ENCODE peak calls at places on chromosomes 6 and 20, in nine cellular contexts. G, R, U, I, B, T, V, A and C are unnamed samples.
A peak's percentile ranks its signal among the peaks of the same experiment; 100 is the strongest.

GRCh38 chr20:47810686-47811347 is 25.5 kb upstream of the SULF2 start:
- DNase-seq in G (no peak), R (no peak), U (no peak), I (no peak), B (no peak), T (no peak), V (no peak), A (no peak), C (no peak)

GRCh38 chr6:10655508-10656055 is 38.8 kb downstream of the C6orf52 start:
- DNase-seq in G (no peak), R (no peak), U (no peak), I (no peak), B (no peak), T (no peak), V (no peak), A (no peak), C (no peak)

GRCh38 chr20:61055642-61056041 is 196.4 kb upstream of the CDH4 start:
- DNase-seq in G (no peak), R (no peak), U (no peak), I (no peak), B (no peak), T (no peak), V (peak; percentile 20), A (no peak), C (no peak)

GRCh38 chr20:58851969-58852458 is 502 bp upstream of the GNAS start:
- DNase-seq in G (no peak), R (no peak), U (no peak), I (no peak), B (no peak), T (no peak), V (no peak), A (peak; percentile 10), C (no peak)

GRCh38 chr6:128114164-128114563 is 213.3 kb upstream of the THEMIS start:
- DNase-seq in G (no peak), R (no peak), U (no peak), I (no peak), B (no peak), T (no peak), V (no peak), A (no peak), C (no peak)

GRCh38 chr20:48139262-48140041 is 354.2 kb upstream of the SULF2 start:
- DNase-seq in G (no peak), R (no peak), U (no peak), I (no peak), B (no peak), T (no peak), V (no peak), A (no peak), C (no peak)

GRCh38 chr6:160586374-160586773 is 77.7 kb downstream of the LPA start:
- DNase-seq in G (no peak), R (no peak), U (no peak), I (no peak), B (no peak), T (no peak), V (no peak), A (no peak), C (no peak)

GRCh38 chr6:75436869-75437268 is 56.7 kb downstream of the FILIP1 start:
- DNase-seq in G (no peak), R (no peak), U (no peak), I (no peak), B (no peak), T (peak; percentile 78), V (peak; percentile 45), A (no peak), C (no peak)

GRCh38 chr6:129345890-129346289 is 364.1 kb downstream of the ARHGAP18 start:
- DNase-seq in G (no peak), R (no peak), U (no peak), I (no peak), B (no peak), T (no peak), V (peak; percentile 89), A (no peak), C (no peak)

GRCh38 chr20:20364747-20365558 is 3.0 kb upstream of the INSM1 start:
- DNase-seq in G (no peak), R (no peak), U (no peak), I (no peak), B (no peak), T (no peak), V (no peak), A (peak; percentile 26), C (no peak)

GRCh38 chr6:111664565-111665039 is 58.9 kb upstream of the TRAF3IP2 start:
- DNase-seq in G (no peak), R (no peak), U (no peak), I (no peak), B (no peak), T (no peak), V (no peak), A (no peak), C (no peak)

GRCh38 chr6:32973934-32974333 is 5.5 kb downstream of the BRD2 start:
- DNase-seq in G (no peak), R (no peak), U (no peak), I (no peak), B (no peak), T (no peak), V (peak; percentile 62), A (no peak), C (peak; percentile 75)

GRCh38 chr20:62378215-62378614 is 8.7 kb upstream of the RPS21 start:
- DNase-seq in G (no peak), R (no peak), U (no peak), I (no peak), B (no peak), T (no peak), V (no peak), A (no peak), C (no peak)

GRCh38 chr6:26361544-26361943 is 3.5 kb upstream of the BTN3A2 start:
- DNase-seq in G (no peak), R (no peak), U (no peak), I (no peak), B (no peak), T (no peak), V (no peak), A (no peak), C (no peak)

GRCh38 chr6:95593025-95593424 is 15.7 kb downstream of the MANEA start:
- DNase-seq in G (no peak), R (no peak), U (no peak), I (no peak), B (no peak), T (no peak), V (no peak), A (no peak), C (no peak)

GRCh38 chr6:21767891-21768659 is 174.5 kb downstream of the SOX4 start:
- DNase-seq in G (no peak), R (no peak), U (no peak), I (no peak), B (no peak), T (no peak), V (peak; percentile 77), A (no peak), C (no peak)

GRCh38 chr20:40176442-40176841 is 512.6 kb downstream of the MAFB start:
- DNase-seq in G (no peak), R (no peak), U (no peak), I (no peak), B (no peak), T (no peak), V (no peak), A (no peak), C (no peak)

GRCh38 chr20:50005378-50006020 is 22.7 kb downstream of the SNAI1 start:
- DNase-seq in G (no peak), R (no peak), U (no peak), I (no peak), B (no peak), T (no peak), V (no peak), A (no peak), C (no peak)

GRCh38 chr6:131952886-131953509 is 1.8 kb upstream of the CCN2 start:
- DNase-seq in G (no peak), R (no peak), U (no peak), I (no peak), B (no peak), T (no peak), V (no peak), A (no peak), C (no peak)

GRCh38 chr6:63930848-63931247 is 295.2 kb downstream of the PHF3 start:
- DNase-seq in G (no peak), R (no peak), U (no peak), I (no peak), B (no peak), T (no peak), V (no peak), A (no peak), C (no peak)

GRCh38 chr6:35359744-35360348 is 17.5 kb downstream of the PPARD start:
- DNase-seq in G (no peak), R (no peak), U (no peak), I (peak; percentile 54), B (no peak), T (peak; percentile 52), V (peak; percentile 88), A (no peak), C (no peak)

GRCh38 chr6:148779142-148779562 is 32.3 kb downstream of the UST start:
- DNase-seq in G (no peak), R (no peak), U (no peak), I (no peak), B (no peak), T (no peak), V (peak; percentile 71), A (no peak), C (no peak)

GRCh38 chr20:44309763-44310663 is 989 bp downstream of the FITM2 start:
- DNase-seq in G (no peak), R (no peak), U (no peak), I (peak; percentile 37), B (no peak), T (peak; percentile 72), V (peak; percentile 87), A (no peak), C (no peak)

GRCh38 chr6:14791525-14791924 is 454.3 kb upstream of the JARID2 start:
- DNase-seq in G (no peak), R (no peak), U (no peak), I (no peak), B (no peak), T (no peak), V (peak; percentile 62), A (no peak), C (no peak)

GRCh38 chr6:15308445-15309213 is 62.8 kb downstream of the JARID2 start:
- DNase-seq in G (no peak), R (no peak), U (no peak), I (no peak), B (no peak), T (no peak), V (no peak), A (no peak), C (no peak)

GRCh38 chr20:51583499-51583898 is 41.0 kb upstream of the NFATC2 start:
- DNase-seq in G (no peak), R (no peak), U (no peak), I (no peak), B (no peak), T (no peak), V (no peak), A (no peak), C (no peak)

GRCh38 chr6:161257778-161258457 is 15.9 kb downstream of the AGPAT4 start:
- DNase-seq in G (no peak), R (no peak), U (no peak), I (no peak), B (no peak), T (no peak), V (peak; percentile 100), A (no peak), C (no peak)

GRCh38 chr6:30411515-30412207 is 66.7 kb downstream of the RPP21 start:
- DNase-seq in G (peak; percentile 61), R (peak; percentile 59), U (no peak), I (no peak), B (peak; percentile 33), T (peak; percentile 61), V (peak; percentile 51), A (peak; percentile 14), C (peak; percentile 75)

GRCh38 chr6:52405243-52405642 is 14.9 kb upstream of the EFHC1 start:
- DNase-seq in G (no peak), R (no peak), U (no peak), I (no peak), B (no peak), T (no peak), V (no peak), A (no peak), C (no peak)

GRCh38 chr6:143961868-143962643 is 46.0 kb downstream of the PLAGL1 start:
- DNase-seq in G (no peak), R (no peak), U (no peak), I (no peak), B (no peak), T (no peak), V (no peak), A (no peak), C (no peak)

GRCh38 chr6:37131104-37131959 is 38.6 kb upstream of the PIM1 start:
- DNase-seq in G (no peak), R (no peak), U (no peak), I (peak; percentile 45), B (no peak), T (peak; percentile 85), V (peak; percentile 35), A (no peak), C (no peak)